ENCODE peak calls at places on chromosomes 6 and 20, in five cellular contexts. K is tibial nerve; M is HL-60; Z is CD4-positive, alpha-beta T cell; J is breast epithelium. V is an unnamed sample.

GRCh38 chr6:30888472-30889137 is 4.3 kb downstream of the DDR1 start:
- DNase-seq in J (no peak), M (no peak), K (no peak), Z (no peak), V (no peak)

GRCh38 chr20:62668441-62669027 is 26.2 kb downstream of the SLCO4A1 start:
- DNase-seq in Z (no peak), K (peak; percentile 77), M (peak; percentile 59), J (peak; percentile 57), V (peak; percentile 36)

GRCh38 chr6:111925296-111925695 is 52.0 kb upstream of the FYN start:
- DNase-seq in K (no peak), M (no peak), J (no peak), Z (no peak), V (no peak)

GRCh38 chr6:21836292-21836691 is 242.7 kb downstream of the SOX4 start:
- DNase-seq in K (no peak), Z (no peak), J (no peak), M (no peak), V (no peak)

GRCh38 chr6:144033816-144034540 is 25.9 kb upstream of the PLAGL1 start:
- DNase-seq in Z (no peak), K (no peak), J (no peak), M (no peak), V (no peak)

GRCh38 chr6:11968241-11968806 is 43.8 kb upstream of the HIVEP1 start:
- DNase-seq in J (no peak), Z (no peak), K (no peak), M (no peak), V (no peak)

GRCh38 chr20:18004389-18005031 is 35.7 kb downstream of the MGME1 start:
- DNase-seq in J (no peak), M (no peak), K (no peak), Z (no peak), V (no peak)

GRCh38 chr6:30884521-30885480 is 482 bp downstream of the DDR1 start:
- DNase-seq in K (no peak), Z (no peak), J (peak; percentile 72), M (no peak), V (no peak)

GRCh38 chr6:148972481-148972880 is 225.7 kb downstream of the UST start:
- DNase-seq in Z (peak; percentile 11), K (no peak), M (peak; percentile 24), J (peak; percentile 32), V (no peak)

GRCh38 chr6:106339334-106340029 is 13.9 kb upstream of the ATG5 start:
- DNase-seq in J (peak; percentile 54), K (peak; percentile 48), Z (peak; percentile 31), M (peak; percentile 65), V (no peak)

GRCh38 chr20:61896058-61896961 is 169.4 kb downstream of the TAF4 start:
- DNase-seq in M (peak; percentile 23), J (no peak), K (peak; percentile 25), Z (no peak), V (peak; percentile 30)

GRCh38 chr6:169263836-169264608 is 10.4 kb upstream of the THBS2 start:
- DNase-seq in M (no peak), Z (no peak), J (no peak), K (no peak), V (no peak)

GRCh38 chr6:39812853-39813533 is 20.8 kb downstream of the DAAM2 start:
- DNase-seq in M (no peak), Z (no peak), K (peak; percentile 72), J (peak; percentile 47), V (no peak)

GRCh38 chr6:70797625-70798024 is 129.9 kb downstream of the SMAP1 start:
- DNase-seq in K (no peak), J (no peak), M (no peak), Z (no peak), V (no peak)

GRCh38 chr6:124798942-124799496 is 163.2 kb upstream of the RNF217 start:
- DNase-seq in M (no peak), J (no peak), Z (no peak), K (no peak), V (no peak)

GRCh38 chr6:75363304-75363703 is 78.7 kb upstream of the TMEM30A start:
- DNase-seq in Z (no peak), M (no peak), J (no peak), K (no peak), V (no peak)

GRCh38 chr6:104625536-104625935 is 234.2 kb downstream of the HACE1 start:
- DNase-seq in J (no peak), K (no peak), Z (no peak), M (no peak), V (no peak)

GRCh38 chr20:48359692-48360337 is 468.0 kb downstream of the PREX1 start:
- DNase-seq in K (no peak), Z (no peak), J (no peak), M (no peak), V (no peak)

DNA sequence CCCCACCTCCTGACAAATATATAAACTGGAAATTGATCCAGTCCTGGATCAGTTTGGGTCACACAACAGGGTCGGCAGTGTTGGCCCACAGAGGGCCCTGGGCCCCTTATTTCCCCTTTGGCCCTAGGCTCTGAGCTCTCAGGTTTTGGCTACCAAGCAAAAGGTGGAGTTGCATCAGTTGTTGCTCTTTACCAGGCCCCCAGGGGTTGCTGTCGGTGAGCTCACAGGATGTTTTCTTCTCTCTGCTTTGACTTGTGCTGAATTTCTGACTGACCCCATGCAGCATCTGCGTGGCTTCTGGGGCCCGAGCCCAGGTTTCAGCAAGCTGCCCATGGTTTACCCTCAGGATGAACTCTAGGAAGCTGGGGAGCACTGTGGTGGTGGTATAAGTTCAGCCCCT is 44.6 kb downstream of the PPARD start:
- DNase-seq in Z (no peak), M (no peak), J (no peak), K (no peak), V (no peak)
- TF ChIP-seq CTCF in Z (no peak), M (no peak), J (no peak), K (no peak), V (no peak)

GRCh38 chr20:54745780-54746179 is 270.4 kb downstream of the DOK5 start:
- DNase-seq in J (no peak), Z (no peak), K (no peak), M (no peak), V (no peak)
- TF ChIP-seq CTCF in J (no peak), Z (no peak), K (no peak), M (no peak), V (no peak)

GRCh38 chr20:43205699-43206098 is 16.0 kb upstream of the PTPRT start:
- DNase-seq in M (no peak), J (no peak), K (no peak), Z (no peak), V (no peak)
- TF ChIP-seq CTCF in M (no peak), J (no peak), K (no peak), Z (no peak), V (no peak)

DNA sequence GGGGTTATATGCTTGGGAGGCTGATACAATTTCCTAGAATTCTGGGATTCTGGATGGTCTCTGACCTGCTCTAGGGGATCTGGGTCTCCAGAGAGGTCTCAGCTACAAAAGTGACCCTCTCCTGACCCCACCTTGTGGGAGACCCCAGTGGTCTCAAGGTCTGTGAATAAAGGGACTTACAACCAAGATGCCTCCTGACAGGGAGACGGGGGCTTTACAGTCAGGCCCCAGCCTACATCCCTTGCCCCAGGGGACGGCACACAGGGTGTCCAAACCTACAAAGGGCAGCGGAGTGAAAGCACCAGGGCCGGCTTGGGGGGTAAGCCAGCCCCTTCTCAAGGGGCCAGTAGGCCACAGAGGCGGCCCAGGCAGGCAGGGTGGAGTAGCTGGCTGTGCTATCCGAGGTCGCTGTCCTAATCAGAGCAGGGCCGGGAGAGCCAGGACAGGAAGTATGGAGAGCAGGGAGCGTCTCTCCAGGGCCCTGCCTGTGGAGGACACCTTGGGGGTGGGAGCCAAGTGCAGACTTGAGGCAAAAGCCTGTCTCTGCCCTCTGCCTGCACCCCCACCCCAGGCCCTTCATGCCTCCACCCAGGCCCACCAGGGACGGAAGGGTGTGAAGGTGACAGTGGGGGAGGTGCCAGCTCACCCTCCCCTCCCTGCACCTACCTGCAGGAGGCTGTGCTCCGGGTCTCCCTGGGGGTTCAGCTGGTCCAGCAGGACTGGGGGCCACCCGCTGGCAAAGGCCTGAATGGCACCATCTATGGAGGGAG is 3.5 kb downstream of the GFRA4 start:
- DNase-seq in Z (no peak), J (no peak), M (no peak), K (no peak), V (no peak)
- TF ChIP-seq CTCF in Z (no peak), J (no peak), M (no peak), K (no peak), V (no peak)

DNA sequence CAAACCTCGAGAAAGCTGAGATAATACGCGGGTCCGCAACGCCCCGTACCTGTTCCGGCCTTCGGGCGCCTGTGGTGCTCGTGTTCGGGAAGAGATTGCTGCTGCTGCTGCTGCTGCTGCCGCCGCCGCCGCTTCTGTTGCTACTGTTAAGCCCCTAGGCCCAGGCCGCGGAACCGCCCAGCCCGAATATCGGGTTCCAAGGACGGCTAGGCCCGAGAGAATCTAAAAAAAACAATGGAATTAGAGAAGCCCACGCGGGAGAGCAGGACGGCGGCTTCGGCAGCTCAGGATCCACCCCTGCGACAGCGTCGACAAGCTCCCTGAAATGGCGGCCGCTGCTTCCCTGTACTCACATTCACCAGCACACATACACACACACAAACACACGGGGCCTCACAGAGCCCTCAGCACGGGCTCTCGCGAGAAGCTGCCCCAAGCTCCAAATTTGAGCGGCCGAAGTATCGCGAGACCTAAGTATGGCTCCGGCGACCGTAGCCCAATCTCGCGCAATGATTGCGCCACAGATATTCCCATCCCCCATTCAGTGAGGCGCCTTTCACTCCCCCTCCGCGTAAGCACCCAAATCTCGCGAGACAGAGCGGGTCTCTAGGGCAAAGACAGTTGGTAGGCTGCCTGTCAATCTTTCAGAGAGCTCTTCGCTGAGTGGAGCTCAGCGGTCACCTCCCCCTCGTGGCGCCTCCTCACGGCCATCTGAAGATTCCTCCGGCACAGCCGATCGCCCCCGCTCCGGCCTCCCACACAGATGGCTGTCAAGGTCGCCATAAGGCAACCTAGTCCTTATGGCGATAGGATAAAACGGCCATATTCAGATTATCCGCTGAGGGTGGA is at the start of gene RBM39:
- DNase-seq in K (peak; percentile 100), M (peak; percentile 100), Z (peak; percentile 100), J (peak; percentile 100), V (peak; percentile 97)
- TF ChIP-seq CTCF in K (peak; percentile 48), M (no peak), Z (peak; percentile 57), J (peak; percentile 57), V (peak; percentile 23)